ENCODE peak calls at places on chromosomes 1 and 21, in nine cellular contexts. N is upper lobe of right lung, Y is gastrocnemius medialis, Z is pancreas, P is PC-3, T is psoas muscle, H is aorta, X is lung, V is RWPE2. D is an unnamed sample. For H3K36me3, the result is how much of the 10 kb centered on the place peaks cover.

GRCh38 chr1:65975708-65976107 is 183.0 kb downstream of the PDE4B start:
- ATAC-seq in N (no peak), Y (no peak), Z (no peak), P (no peak), T (no peak), H (no peak), X (no peak), V (no peak), D (no peak)

GRCh38 chr1:184826001-184826400 is 71.3 kb upstream of the EDEM3 start:
- ATAC-seq in N (no peak), Y (no peak), Z (peak), P (no peak), T (no peak), H (no peak), X (no peak), V (no peak), D (no peak)

GRCh38 chr1:44655609-44656008 is 18.7 kb downstream of the TMEM53 start:
- ATAC-seq in N (peak), Y (no peak), Z (no peak), P (peak), T (peak), H (no peak), X (no peak), V (no peak), D (peak)

GRCh38 chr1:31751822-31752241 is 12.3 kb downstream of the ADGRB2 start:
- ATAC-seq in N (no peak), Y (no peak), Z (no peak), P (no peak), T (no peak), H (no peak), X (no peak), V (no peak), D (no peak)

GRCh38 chr1:8870605-8871538 is 7.6 kb downstream of the ENO1 start:
- ATAC-seq in N (peak), Y (no peak), Z (peak), P (peak), T (no peak), H (no peak), X (no peak), V (peak), D (no peak)

GRCh38 chr1:160340866-160341265 is 2.2 kb downstream of the COPA start:
- ATAC-seq in N (no peak), Y (no peak), Z (no peak), P (no peak), T (no peak), H (no peak), X (no peak), V (no peak), D (no peak)

GRCh38 chr1:31264790-31265386 is 25.2 kb upstream of the NKAIN1 start:
- ATAC-seq in N (no peak), Y (peak), Z (peak), P (no peak), T (peak), H (no peak), X (no peak), V (no peak), D (no peak)

GRCh38 chr1:207015791-207016190 is 16.8 kb downstream of the C1orf116 start:
- ATAC-seq in N (no peak), Y (no peak), Z (no peak), P (no peak), T (no peak), H (no peak), X (no peak), V (no peak), D (no peak)

GRCh38 chr1:18246543-18246942 is 138.9 kb downstream of the IGSF21 start:
- ATAC-seq in N (no peak), Y (no peak), Z (no peak), P (no peak), T (no peak), H (no peak), X (no peak), V (no peak), D (no peak)

GRCh38 chr1:64532646-64533045 is 62.7 kb downstream of the CACHD1 start:
- ATAC-seq in N (no peak), Y (no peak), Z (no peak), P (peak), T (no peak), H (no peak), X (no peak), V (no peak), D (no peak)

GRCh38 chr1:41740630-41741239 is 178.0 kb downstream of the HIVEP3 start:
- ATAC-seq in N (peak), Y (no peak), Z (no peak), P (no peak), T (no peak), H (no peak), X (no peak), V (no peak), D (no peak)

GRCh38 chr1:97943354-97943753 is 22.5 kb upstream of the DPYD start:
- ATAC-seq in N (no peak), Y (no peak), Z (no peak), P (no peak), T (no peak), H (no peak), X (no peak), V (peak), D (no peak)

GRCh38 chr21:44301093-44301492 is 1.2 kb downstream of the PFKL start:
- ATAC-seq in N (no peak), Y (no peak), Z (no peak), P (no peak), T (no peak), H (no peak), X (no peak), V (no peak), D (no peak)
- H3K27ac ChIP-seq in N (peak), Y (no peak), Z (peak), P (peak), T (peak), H (no peak), X (peak), V (peak), D (no peak)

GRCh38 chr1:29320541-29320940 is 84.2 kb downstream of the PTPRU start:
- ATAC-seq in N (no peak), Y (no peak), Z (peak), P (no peak), T (no peak), H (no peak), X (no peak), V (no peak), D (no peak)

GRCh38 chr1:29322147-29322694 is 85.9 kb downstream of the PTPRU start:
- ATAC-seq in N (no peak), Y (no peak), Z (no peak), P (no peak), T (no peak), H (no peak), X (no peak), V (no peak), D (no peak)

GRCh38 chr1:29322861-29323585 is 86.7 kb downstream of the PTPRU start:
- ATAC-seq in N (no peak), Y (no peak), Z (no peak), P (no peak), T (no peak), H (no peak), X (no peak), V (no peak), D (no peak)

GRCh38 chr1:29319300-29320110 is 83.2 kb downstream of the PTPRU start:
- ATAC-seq in N (no peak), Y (no peak), Z (no peak), P (no peak), T (no peak), H (no peak), X (no peak), V (no peak), D (no peak)

GRCh38 chr1:29321176-29321575 is 84.9 kb downstream of the PTPRU start:
- ATAC-seq in N (no peak), Y (no peak), Z (no peak), P (no peak), T (no peak), H (no peak), X (no peak), V (no peak), D (no peak)
- H3K36me3 ChIP-seq in N (under half), Y (under half), Z (under half), P (under half), T (under half), H (under half), X (under half), V (under half), D (half or more)

GRCh38 chr1:192654607-192655389 is 18.9 kb downstream of the RGS13 start:
- ATAC-seq in N (no peak), Y (no peak), Z (no peak), P (peak), T (no peak), H (no peak), X (peak), V (peak), D (no peak)

GRCh38 chr1:192660613-192661012 is 24.7 kb downstream of the RGS13 start:
- ATAC-seq in N (no peak), Y (no peak), Z (no peak), P (peak), T (no peak), H (no peak), X (no peak), V (no peak), D (no peak)

GRCh38 chr1:192657760-192658159 is 21.8 kb downstream of the RGS13 start:
- ATAC-seq in N (no peak), Y (no peak), Z (no peak), P (no peak), T (no peak), H (no peak), X (no peak), V (no peak), D (no peak)

GRCh38 chr1:192654120-192654519 is 18.2 kb downstream of the RGS13 start:
- ATAC-seq in N (no peak), Y (no peak), Z (no peak), P (no peak), T (no peak), H (no peak), X (no peak), V (no peak), D (no peak)

DNA sequence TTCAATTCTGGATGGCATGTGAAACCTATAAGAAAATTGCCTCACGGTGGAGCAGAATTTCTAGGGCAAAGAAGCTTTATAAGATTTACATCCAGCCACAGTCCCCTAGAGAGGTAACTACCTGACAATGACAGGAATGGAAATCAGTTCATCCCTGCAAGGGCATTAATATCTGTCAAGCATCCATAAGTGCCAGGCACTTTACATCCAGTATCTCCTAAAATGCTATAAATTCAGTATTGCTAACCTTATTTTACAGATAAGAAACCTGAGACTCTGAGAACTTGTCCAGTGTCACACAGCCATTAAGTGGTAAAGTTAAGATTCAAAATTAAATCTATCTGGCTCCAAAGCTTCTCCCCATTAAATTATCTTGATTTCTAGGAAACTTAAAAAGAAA is 22.3 kb downstream of the RGS13 start:
- ATAC-seq in N (no peak), Y (no peak), Z (no peak), P (no peak), T (no peak), H (no peak), X (no peak), V (no peak), D (no peak)
- H3K27ac ChIP-seq in N (no peak), Y (no peak), Z (no peak), P (no peak), T (no peak), H (no peak), X (no peak), V (no peak), D (no peak)

GRCh38 chr1:15764890-15765289 is 6.3 kb downstream of the FBLIM1 start:
- ATAC-seq in N (no peak), Y (no peak), Z (peak), P (no peak), T (no peak), H (no peak), X (no peak), V (no peak), D (no peak)

GRCh38 chr1:15765495-15766194 is 7.0 kb downstream of the FBLIM1 start:
- ATAC-seq in N (no peak), Y (no peak), Z (peak), P (peak), T (no peak), H (peak), X (no peak), V (peak), D (no peak)

GRCh38 chr1:15767941-15768340 is 9.3 kb downstream of the FBLIM1 start:
- ATAC-seq in N (no peak), Y (no peak), Z (no peak), P (no peak), T (no peak), H (no peak), X (no peak), V (no peak), D (no peak)

GRCh38 chr1:15770313-15770962 is 11.8 kb downstream of the FBLIM1 start:
- ATAC-seq in N (peak), Y (no peak), Z (no peak), P (no peak), T (no peak), H (no peak), X (no peak), V (no peak), D (no peak)

GRCh38 chr1:15768388-15768787 is 9.8 kb downstream of the FBLIM1 start:
- ATAC-seq in N (no peak), Y (no peak), Z (no peak), P (no peak), T (no peak), H (no peak), X (no peak), V (no peak), D (no peak)
- H3K36me3 ChIP-seq in N (under half), Y (under half), Z (under half), P (under half), T (under half), H (under half), X (under half), V (half or more), D (half or more)

DNA sequence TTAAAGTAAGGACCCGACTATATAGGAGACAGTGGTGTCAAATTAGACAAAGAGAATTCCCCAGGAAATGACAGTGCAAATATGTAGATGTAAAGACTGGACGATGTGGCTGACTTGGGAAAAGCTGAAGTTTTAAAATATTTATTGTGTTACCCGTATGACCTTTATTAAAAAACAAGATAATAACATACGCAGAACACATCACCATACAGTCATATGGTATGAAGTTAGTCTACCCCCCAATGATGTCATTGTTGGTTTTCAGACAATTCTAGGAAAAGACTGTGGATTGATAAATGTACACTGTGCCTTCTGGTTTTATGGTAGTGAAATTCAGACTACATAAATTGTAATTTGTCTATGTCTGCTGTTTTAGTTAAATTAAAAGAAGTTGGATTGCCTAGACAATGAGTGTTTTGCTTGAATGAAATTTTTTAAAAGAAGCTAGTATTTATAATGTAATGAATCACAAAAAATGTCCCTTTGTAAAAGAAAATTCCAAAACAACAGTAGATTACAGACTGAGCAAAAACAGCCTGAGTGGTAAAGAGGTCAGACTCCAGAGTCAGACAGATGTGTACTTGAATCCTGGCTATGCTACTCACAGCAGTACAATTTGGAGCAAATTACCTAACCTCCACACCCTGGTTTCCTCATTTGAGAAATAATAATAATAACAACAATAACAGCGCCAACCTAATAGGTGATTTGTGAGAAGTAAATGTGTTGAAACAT is 15.6 kb upstream of the PDC start:
- ATAC-seq in N (no peak), Y (no peak), Z (no peak), P (no peak), T (no peak), H (no peak), X (no peak), V (no peak), D (no peak)
- H3K27ac ChIP-seq in N (no peak), Y (no peak), Z (no peak), P (no peak), T (no peak), H (no peak), X (no peak), V (no peak), D (no peak)

DNA sequence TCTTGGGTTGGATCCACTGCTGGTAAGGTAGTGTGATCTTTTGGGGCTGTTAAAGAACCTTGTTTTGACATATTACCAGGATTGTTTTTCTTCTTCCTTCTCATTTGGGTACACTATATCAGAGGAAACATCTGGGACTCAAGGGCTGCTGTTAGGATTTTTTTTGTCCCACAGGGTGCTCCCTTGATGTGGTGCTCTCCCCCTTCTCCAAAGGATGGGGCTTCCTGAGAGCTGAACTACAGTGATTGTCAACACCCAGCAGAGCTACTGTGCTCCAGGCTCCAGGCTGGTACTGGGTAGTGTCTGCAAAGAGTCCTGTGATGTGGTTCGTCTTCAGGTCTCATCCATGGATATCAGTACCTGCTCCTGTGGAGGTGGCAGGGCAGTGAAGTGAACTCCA is 20.6 kb downstream of the IFI16 start:
- ATAC-seq in N (no peak), Y (no peak), Z (no peak), P (no peak), T (no peak), H (no peak), X (no peak), V (no peak), D (no peak)
- H3K36me3 ChIP-seq in N (half or more), Y (under half), Z (under half), P (under half), T (under half), H (under half), X (under half), V (half or more), D (under half)

GRCh38 chr1:244329591-244330317 is 122.0 kb downstream of the ADSS2 start:
- ATAC-seq in N (no peak), Y (no peak), Z (no peak), P (peak), T (no peak), H (no peak), X (no peak), V (no peak), D (no peak)

GRCh38 chr1:244330318-244330625 is 121.4 kb downstream of the ADSS2 start:
- ATAC-seq in N (no peak), Y (no peak), Z (no peak), P (no peak), T (no peak), H (no peak), X (no peak), V (no peak), D (no peak)

GRCh38 chr1:244325056-244325764 is 126.5 kb downstream of the ADSS2 start:
- ATAC-seq in N (peak), Y (no peak), Z (peak), P (no peak), T (no peak), H (no peak), X (no peak), V (no peak), D (no peak)

GRCh38 chr1:244326757-244327156 is 125.0 kb downstream of the ADSS2 start:
- ATAC-seq in N (no peak), Y (no peak), Z (no peak), P (no peak), T (no peak), H (no peak), X (no peak), V (no peak), D (no peak)

DNA sequence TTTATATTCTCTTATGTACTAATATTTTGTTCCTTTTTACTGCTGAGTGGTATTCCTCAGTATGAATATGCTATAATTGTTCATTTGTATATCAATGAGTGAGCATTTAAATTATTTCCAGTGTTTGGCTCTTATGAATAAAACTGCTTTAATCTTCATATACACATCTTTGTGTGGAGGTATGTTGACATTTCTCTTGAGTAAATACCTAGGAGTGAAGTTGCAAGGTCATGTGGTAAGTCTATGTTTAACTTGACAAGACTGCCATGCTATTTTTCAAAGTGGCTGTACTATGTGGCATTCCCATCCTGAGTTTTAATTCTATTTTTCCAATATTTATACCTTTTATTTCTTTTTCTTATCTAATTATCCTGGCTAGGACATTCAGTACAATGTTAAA is 124.2 kb downstream of the ADSS2 start:
- ATAC-seq in N (no peak), Y (no peak), Z (no peak), P (no peak), T (no peak), H (no peak), X (no peak), V (no peak), D (no peak)
- H3K27ac ChIP-seq in N (no peak), Y (no peak), Z (no peak), P (no peak), T (no peak), H (no peak), X (no peak), V (no peak), D (no peak)

GRCh38 chr1:205098242-205098641 is 14.0 kb upstream of the TMEM81 start:
- ATAC-seq in N (no peak), Y (no peak), Z (no peak), P (no peak), T (no peak), H (no peak), X (no peak), V (no peak), D (no peak)
- H3K36me3 ChIP-seq in N (half or more), Y (under half), Z (half or more), P (half or more), T (half or more), H (under half), X (half or more), V (half or more), D (half or more)

GRCh38 chr1:196531737-196532514 is 76.3 kb downstream of the KCNT2 start:
- ATAC-seq in N (no peak), Y (no peak), Z (no peak), P (no peak), T (no peak), H (no peak), X (no peak), V (no peak), D (no peak)
- H3K27ac ChIP-seq in N (no peak), Y (no peak), Z (no peak), P (no peak), T (no peak), H (no peak), X (no peak), V (no peak), D (peak)

GRCh38 chr1:210448293-210448892 is 119.7 kb downstream of the HHAT start:
- ATAC-seq in N (peak), Y (no peak), Z (peak), P (peak), T (no peak), H (no peak), X (no peak), V (no peak), D (no peak)

GRCh38 chr1:210445485-210445884 is 116.8 kb downstream of the HHAT start:
- ATAC-seq in N (no peak), Y (no peak), Z (no peak), P (no peak), T (no peak), H (no peak), X (no peak), V (no peak), D (no peak)

GRCh38 chr1:210446479-210446878 is 117.8 kb downstream of the HHAT start:
- ATAC-seq in N (no peak), Y (no peak), Z (no peak), P (peak), T (no peak), H (no peak), X (no peak), V (no peak), D (no peak)

GRCh38 chr1:210445931-210446330 is 117.2 kb downstream of the HHAT start:
- ATAC-seq in N (no peak), Y (no peak), Z (no peak), P (no peak), T (no peak), H (no peak), X (no peak), V (no peak), D (no peak)

DNA sequence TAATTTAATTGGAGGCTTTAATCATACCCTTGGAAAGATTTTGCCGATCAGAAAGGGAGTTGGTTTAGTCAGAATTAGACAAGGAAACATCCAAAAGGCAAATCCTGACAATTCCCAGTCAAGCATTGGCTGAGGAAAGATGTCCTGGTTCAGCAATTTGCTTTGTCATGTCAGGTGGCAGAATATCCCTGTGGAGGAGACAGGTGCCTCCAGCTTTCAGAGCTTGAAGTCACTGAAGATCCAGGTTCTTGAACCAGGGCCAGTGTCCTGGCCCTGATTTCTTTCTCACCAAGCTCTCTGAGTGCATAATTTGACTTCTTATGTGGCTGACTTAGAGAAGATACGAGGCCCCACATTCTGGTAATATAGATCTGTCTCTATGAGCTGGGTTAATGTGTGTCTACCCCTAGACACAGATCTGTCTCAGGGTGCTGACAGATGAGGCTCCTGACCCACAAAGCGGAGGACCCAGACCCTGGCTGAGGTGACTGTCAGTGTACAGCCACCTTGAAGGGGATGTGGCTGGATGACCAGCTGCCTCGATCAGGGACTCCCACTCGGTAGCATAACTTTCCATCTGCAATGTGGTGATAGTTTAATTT is 118.9 kb downstream of the HHAT start:
- ATAC-seq in N (no peak), Y (no peak), Z (no peak), P (no peak), T (no peak), H (no peak), X (no peak), V (no peak), D (no peak)
- H3K36me3 ChIP-seq in N (under half), Y (under half), Z (under half), P (under half), T (under half), H (under half), X (under half), V (under half), D (under half)

D was measured in gastroesophageal sphincter.